ENCODE peak calls at places on chromosomes 7 and 10, in ten cellular contexts. Y is pancreas; L is neural crest cell; Q is stimulated activated CD4-positive, alpha-beta T cell treated with anti-CD3 and anti-CD28 coated beads, Interleukin-1b, Interleukin-23, amount 100 ng/mL, for 4 hours; D is NCI-H748 treated with DMSO at 0.1 percent for 48 hours; M is stimulated activated CD8-positive, alpha-beta memory T cell treated with anti-CD3 and anti-CD28 coated beads, Interleukin-7, amount 100 ng/mL, for 48 hours; X is HTR-8/SVneo; W is LoVo; F is cardiac muscle cell; I is AG04450. O is an unnamed sample.

GRCh38 chr7:99102809-99103690 is 40.9 kb downstream of the SMURF1 start:
- DNase-seq in Q (peak; percentile 5), Y (no peak), F (no peak), I (peak; percentile 39), L (no peak), X (no peak), W (peak; percentile 34), M (no peak), D (no peak), O (no peak)

GRCh38 chr10:63738410-63738809 is 217.2 kb downstream of the REEP3 start:
- DNase-seq in X (no peak), W (peak; percentile 59), F (peak; percentile 77), I (no peak), L (no peak), D (no peak), M (no peak), Q (no peak), Y (no peak), O (no peak)

GRCh38 chr10:3936422-3937040 is 151.5 kb upstream of the KLF6 start:
- DNase-seq in I (no peak), D (no peak), W (no peak), X (no peak), F (no peak), Y (no peak), Q (no peak), M (no peak), L (no peak), O (no peak)

GRCh38 chr7:151130741-151131157 is 36.7 kb downstream of the GBX1 start:
- DNase-seq in Q (no peak), I (no peak), Y (no peak), F (no peak), X (no peak), W (no peak), M (no peak), L (no peak), D (no peak), O (no peak)

GRCh38 chr7:101927389-101928306 is 110.2 kb downstream of the CUX1 start:
- DNase-seq in L (peak; percentile 34), M (no peak), Q (no peak), D (no peak), F (peak; percentile 36), I (no peak), W (no peak), Y (no peak), X (no peak), O (no peak)

GRCh38 chr10:95626468-95626867 is 30.0 kb downstream of the ALDH18A1 start:
- DNase-seq in D (no peak), W (no peak), Q (no peak), L (no peak), M (no peak), Y (no peak), X (no peak), F (no peak), I (no peak), O (no peak)

GRCh38 chr10:95963992-95964391 is 56.2 kb downstream of the CC2D2B start:
- DNase-seq in X (no peak), Q (no peak), L (no peak), I (no peak), Y (no peak), F (no peak), W (no peak), D (no peak), M (no peak), O (no peak)

GRCh38 chr10:79274279-79275104 is 72.8 kb upstream of the PPIF start:
- DNase-seq in M (no peak), L (no peak), X (no peak), W (no peak), D (no peak), Y (peak; percentile 65), I (no peak), Q (no peak), F (peak; percentile 46), O (peak; percentile 39)

GRCh38 chr10:4755286-4756009 is 70.6 kb upstream of the AKR1E2 start:
- DNase-seq in X (no peak), Y (no peak), L (no peak), W (no peak), D (no peak), F (peak; percentile 34), M (no peak), Q (no peak), I (no peak), O (no peak)

GRCh38 chr10:69453759-69454158 is 2.5 kb downstream of the TSPAN15 start:
- DNase-seq in I (no peak), Q (no peak), W (no peak), Y (no peak), F (no peak), L (no peak), D (no peak), M (no peak), X (no peak), O (no peak)

GRCh38 chr10:122142652-122143237 is 128.4 kb upstream of the BTBD16 start:
- DNase-seq in I (no peak), D (peak; percentile 3), L (peak; percentile 73), Y (no peak), W (no peak), X (peak; percentile 17), M (no peak), Q (peak; percentile 31), F (peak; percentile 10), O (peak; percentile 68)

GRCh38 chr10:50993817-50994251 is 80.5 kb upstream of the PRKG1 start:
- DNase-seq in F (peak; percentile 88), X (no peak), W (no peak), Y (peak; percentile 30), D (no peak), M (no peak), Q (no peak), I (peak; percentile 67), L (no peak), O (peak; percentile 9)

GRCh38 chr7:3300221-3300650 is 816 bp upstream of the SDK1 start:
- DNase-seq in X (peak; percentile 46), Y (no peak), L (no peak), W (no peak), F (no peak), M (no peak), Q (no peak), I (no peak), D (peak; percentile 14), O (no peak)

GRCh38 chr10:109062371-109062770 is 860.9 kb downstream of the XPNPEP1 start:
- DNase-seq in Q (no peak), W (no peak), X (no peak), I (no peak), M (no peak), Y (no peak), L (no peak), F (peak; percentile 1), D (no peak), O (no peak)

GRCh38 chr10:76902949-76903348 is 734.7 kb downstream of the KCNMA1 start:
- DNase-seq in W (no peak), Q (no peak), D (peak; percentile 31), I (no peak), F (peak; percentile 46), Y (no peak), X (peak; percentile 22), L (peak; percentile 44), M (no peak), O (no peak)

GRCh38 chr7:142636751-142637150 is 112.5 kb upstream of the PRSS1 start:
- DNase-seq in D (no peak), I (no peak), F (no peak), Y (no peak), L (no peak), W (no peak), M (no peak), X (no peak), Q (peak; percentile 5), O (no peak)

GRCh38 chr10:78664929-78665525 is 403.7 kb upstream of the ZMIZ1 start:
- DNase-seq in W (no peak), M (no peak), F (peak; percentile 51), X (no peak), Y (no peak), L (no peak), D (peak; percentile 15), I (no peak), Q (no peak), O (no peak)

GRCh38 chr7:70719120-70719519 is 412.8 kb upstream of the GALNT17 start:
- DNase-seq in I (no peak), X (no peak), Q (no peak), Y (no peak), M (no peak), L (no peak), D (peak; percentile 88), F (no peak), W (no peak), O (no peak)

GRCh38 chr10:66828957-66829356 is 96.9 kb upstream of the LRRTM3 start:
- DNase-seq in I (no peak), Y (no peak), M (no peak), F (no peak), W (peak; percentile 11), L (no peak), X (no peak), Q (no peak), D (no peak), O (no peak)

GRCh38 chr7:84060760-84061261 is 133.8 kb downstream of the SEMA3A start:
- DNase-seq in D (peak; percentile 30), F (peak; percentile 21), Q (no peak), W (peak; percentile 52), L (no peak), I (no peak), X (peak; percentile 13), M (no peak), Y (no peak), O (no peak)

GRCh38 chr10:79159785-79160184 is 91.0 kb downstream of the ZMIZ1 start:
- DNase-seq in W (no peak), Q (no peak), F (peak; percentile 85), D (no peak), I (no peak), Y (no peak), L (no peak), X (no peak), M (no peak), O (no peak)

GRCh38 chr7:90320801-90321494 is at the start of gene FAM237B:
- DNase-seq in Q (no peak), F (peak; percentile 43), M (no peak), Y (no peak), W (no peak), D (no peak), L (peak; percentile 11), I (no peak), X (no peak), O (no peak)

O was measured in HuH-7.5.